ENCODE peak calls at places on chromosomes 5 and 9, in nine cellular contexts. B is heart left ventricle, P is HCT116, R is lower leg skin, V is A549, T is transverse colon, N is body of pancreas, Q is ovary, D is GM12891. E is an unnamed sample.

GRCh38 chr9:108477538-108478006 is 378.2 kb downstream of the ACTL7B start:
- DNase-seq in T (peak; percentile 71), Q (no peak), N (no peak), P (no peak), V (peak; percentile 82), R (no peak), B (no peak), D (no peak), E (no peak)

GRCh38 chr5:1293416-1293996 is 1.4 kb downstream of the TERT start:
- DNase-seq in N (no peak), Q (no peak), T (no peak), R (peak; percentile 76), P (no peak), B (peak; percentile 58), V (no peak), D (no peak), E (no peak)

GRCh38 chr5:36728697-36729543 is 122.5 kb downstream of the SLC1A3 start:
- DNase-seq in V (peak; percentile 69), T (no peak), P (no peak), R (no peak), D (peak; percentile 37), N (peak; percentile 39), B (no peak), Q (no peak), E (peak; percentile 33)

GRCh38 chr5:135075621-135076585 is 41.9 kb upstream of the PITX1 start:
- DNase-seq in N (no peak), V (no peak), Q (no peak), T (no peak), R (peak; percentile 76), P (no peak), D (no peak), B (no peak), E (peak; percentile 78)

GRCh38 chr9:124122813-124123462 is 111.4 kb downstream of the LHX2 start:
- DNase-seq in T (no peak), D (no peak), N (no peak), B (no peak), R (no peak), P (no peak), V (no peak), Q (no peak), E (peak; percentile 51)

GRCh38 chr5:146461319-146461718 is 14.2 kb downstream of the TCERG1 start:
- DNase-seq in B (no peak), P (no peak), N (no peak), R (no peak), T (no peak), Q (no peak), D (no peak), V (no peak), E (no peak)

GRCh38 chr5:14351086-14351661 is 208.0 kb downstream of the TRIO start:
- DNase-seq in T (no peak), N (no peak), R (no peak), B (no peak), D (no peak), V (no peak), P (no peak), Q (no peak), E (no peak)

GRCh38 chr5:139711067-139711851 is 63.1 kb downstream of the CXXC5 start:
- DNase-seq in R (no peak), V (peak; percentile 46), T (peak; percentile 44), N (no peak), D (no peak), P (no peak), B (no peak), Q (peak; percentile 64), E (no peak)

GRCh38 chr9:27181381-27181780 is 72.4 kb downstream of the TEK start:
- DNase-seq in P (no peak), B (no peak), N (no peak), D (no peak), Q (no peak), T (no peak), V (no peak), R (no peak), E (no peak)

GRCh38 chr9:136050706-136051567 is 44.2 kb downstream of the NACC2 start:
- DNase-seq in T (no peak), P (no peak), N (no peak), B (no peak), V (no peak), D (peak; percentile 30), R (peak; percentile 82), Q (peak; percentile 46), E (no peak)

GRCh38 chr5:219492-219891 is 1.4 kb downstream of the SDHA start:
- DNase-seq in B (no peak), V (no peak), N (no peak), P (no peak), T (no peak), Q (no peak), D (no peak), R (no peak), E (no peak)

GRCh38 chr9:5263568-5264218 is 32.5 kb downstream of the INSL4 start:
- DNase-seq in N (peak; percentile 25), D (no peak), T (no peak), Q (no peak), R (no peak), B (no peak), P (peak; percentile 12), V (peak; percentile 60), E (no peak)

GRCh38 chr9:123411191-123411590 is 55.2 kb downstream of the CRB2 start:
- DNase-seq in D (no peak), R (no peak), V (no peak), P (no peak), Q (no peak), B (no peak), T (no peak), N (no peak), E (no peak)

GRCh38 chr9:103183569-103184191 is 188.5 kb downstream of the CYLC2 start:
- DNase-seq in R (no peak), Q (peak; percentile 64), D (no peak), B (no peak), T (no peak), N (peak; percentile 11), V (peak; percentile 13), P (no peak), E (no peak)

GRCh38 chr5:66769839-66770617 is 173.8 kb downstream of the MAST4 start:
- DNase-seq in Q (peak; percentile 35), T (peak; percentile 8), V (peak; percentile 2), P (no peak), R (no peak), N (no peak), D (no peak), B (no peak), E (no peak)

GRCh38 chr5:179618923-179619554 is 4.4 kb downstream of the HNRNPH1 start:
- DNase-seq in R (no peak), B (no peak), P (no peak), D (no peak), N (no peak), V (no peak), Q (peak; percentile 31), T (no peak), E (no peak)

GRCh38 chr5:72243706-72244105 is 76.3 kb downstream of the MRPS27 start:
- DNase-seq in V (no peak), Q (no peak), B (no peak), D (no peak), R (no peak), P (no peak), N (no peak), T (no peak), E (no peak)

GRCh38 chr9:125493384-125493783 is 213.6 kb downstream of the MAPKAP1 start:
- DNase-seq in P (no peak), N (peak; percentile 65), R (no peak), Q (no peak), T (peak; percentile 16), V (no peak), B (no peak), D (no peak), E (no peak)

GRCh38 chr5:59768204-59769040 is 125.1 kb downstream of the PDE4D start:
- DNase-seq in B (peak; percentile 69), R (peak; percentile 89), N (peak; percentile 65), D (no peak), T (peak; percentile 72), P (no peak), Q (peak; percentile 37), V (peak; percentile 90), E (no peak)

GRCh38 chr5:95954716-95955115 is 6.9 kb downstream of the ELL2 start:
- DNase-seq in P (no peak), R (no peak), D (no peak), T (no peak), N (no peak), B (no peak), V (no peak), Q (no peak), E (no peak)
- TF ChIP-seq POLR2A in P (no peak), R (no peak), D (no peak), T (no peak), N (no peak), B (no peak), V (no peak), Q (no peak), E (no peak)

GRCh38 chr9:37002036-37002412 is 32.0 kb downstream of the PAX5 start:
- DNase-seq in V (no peak), T (no peak), R (no peak), D (no peak), P (no peak), Q (no peak), N (no peak), B (no peak), E (no peak)

GRCh38 chr9:37001461-37001860 is 32.6 kb downstream of the PAX5 start:
- DNase-seq in B (no peak), P (no peak), R (no peak), Q (no peak), T (no peak), V (no peak), D (no peak), N (no peak), E (no peak)

GRCh38 chr9:37004424-37004935 is 29.6 kb downstream of the PAX5 start:
- DNase-seq in N (no peak), R (no peak), V (no peak), T (no peak), B (no peak), P (no peak), D (no peak), Q (no peak), E (no peak)

GRCh38 chr9:36999728-37000333 is 34.2 kb downstream of the PAX5 start:
- DNase-seq in D (no peak), T (no peak), V (no peak), P (no peak), Q (no peak), B (no peak), N (no peak), R (no peak), E (no peak)

GRCh38 chr9:37002413-37003217 is 31.5 kb downstream of the PAX5 start:
- DNase-seq in D (no peak), B (no peak), V (no peak), R (no peak), P (no peak), T (no peak), N (no peak), Q (no peak), E (no peak)
- TF ChIP-seq POLR2A in D (no peak), B (no peak), V (no peak), R (no peak), P (no peak), T (no peak), N (no peak), Q (no peak), E (no peak)

GRCh38 chr5:138032572-138033274 is at the start of gene FAM13B:
- DNase-seq in T (peak; percentile 82), R (peak; percentile 95), P (peak; percentile 32), V (peak; percentile 85), N (peak; percentile 76), B (peak; percentile 93), Q (peak; percentile 87), D (peak; percentile 63), E (peak; percentile 64)
- TF ChIP-seq POLR2A in T (peak; percentile 83), R (no peak), P (no peak), V (peak; percentile 77), N (peak; percentile 88), B (no peak), Q (peak; percentile 90), D (peak; percentile 56), E (peak; percentile 97)

GRCh38 chr5:91179018-91179417 is 204.1 kb downstream of the ARRDC3 start:
- DNase-seq in R (no peak), D (no peak), Q (no peak), T (no peak), V (no peak), N (no peak), P (no peak), B (no peak), E (no peak)
- TF ChIP-seq POLR2A in R (no peak), D (no peak), Q (no peak), T (no peak), V (no peak), N (no peak), P (no peak), B (no peak), E (no peak)